ENCODE peak calls at places on chromosome 20, in six cellular contexts. C, K, V, N, A and F are unnamed samples.

GRCh38 chr20:3250091-3250504 is 11.1 kb upstream of the SLC4A11 start:
- DNase-seq in A (peak), N (no peak), C (no peak), K (no peak), V (no peak), F (no peak)

GRCh38 chr20:10591956-10592521 is 81.8 kb downstream of the JAG1 start:
- DNase-seq in A (no peak), N (peak), V (no peak), K (no peak), C (no peak), F (no peak)

GRCh38 chr20:42083280-42083679 is 465.1 kb upstream of the CHD6 start:
- DNase-seq in V (no peak), K (no peak), C (no peak), A (no peak), N (no peak), F (no peak)

GRCh38 chr20:50116368-50116999 is 3.5 kb upstream of the UBE2V1 start:
- DNase-seq in V (no peak), C (no peak), N (no peak), A (no peak), K (no peak), F (no peak)

GRCh38 chr20:31543966-31544598 is 29.8 kb downstream of the HM13 start:
- DNase-seq in N (peak), C (no peak), A (no peak), V (peak), K (peak), F (peak)

GRCh38 chr20:35004749-35005462 is 49.2 kb downstream of the MYH7B start:
- DNase-seq in A (no peak), N (no peak), K (no peak), C (no peak), V (no peak), F (no peak)

GRCh38 chr20:60060593-60060992 is 102.4 kb downstream of the CDH26 start:
- DNase-seq in A (no peak), V (no peak), C (peak), N (no peak), K (no peak), F (no peak)

GRCh38 chr20:24612799-24613775 is 143.7 kb downstream of the SYNDIG1 start:
- DNase-seq in K (no peak), N (no peak), A (no peak), V (no peak), C (no peak), F (no peak)

GRCh38 chr20:57977588-57977987 is 250.9 kb downstream of the ANKRD60 start:
- DNase-seq in V (no peak), A (no peak), N (no peak), K (no peak), C (no peak), F (no peak)

GRCh38 chr20:42875581-42875980 is 314.1 kb downstream of the PTPRT start:
- DNase-seq in C (no peak), V (no peak), N (no peak), K (no peak), A (no peak), F (no peak)

GRCh38 chr20:62777528-62777830 is 18.8 kb upstream of the MRGBP start:
- DNase-seq in K (no peak), N (no peak), A (no peak), C (no peak), V (no peak), F (no peak)

GRCh38 chr20:46702447-46703203 is 6.8 kb upstream of the SLC2A10 start:
- DNase-seq in C (no peak), N (no peak), V (no peak), K (no peak), A (no peak), F (no peak)

GRCh38 chr20:12570371-12570770 is 438.4 kb upstream of the SPTLC3 start:
- DNase-seq in K (no peak), C (no peak), A (peak), N (peak), V (no peak), F (no peak)

GRCh38 chr20:31923388-31924271 is 28.2 kb downstream of the PDRG1 start:
- DNase-seq in K (no peak), N (no peak), A (no peak), V (no peak), C (no peak), F (no peak)

GRCh38 chr20:51628533-51629398 is 86.2 kb upstream of the NFATC2 start:
- DNase-seq in A (no peak), C (no peak), N (peak), V (peak), K (no peak), F (peak)

GRCh38 chr20:58893355-58894151 is 41.0 kb downstream of the GNAS start:
- DNase-seq in A (no peak), N (no peak), K (no peak), C (no peak), V (no peak), F (no peak)

GRCh38 chr20:20821496-20822260 is 109.2 kb upstream of the RALGAPA2 start:
- DNase-seq in C (no peak), V (no peak), N (no peak), K (no peak), A (no peak), F (no peak)

GRCh38 chr20:63128367-63128766 is 87.6 kb downstream of the YTHDF1 start:
- DNase-seq in V (no peak), K (no peak), C (peak), A (no peak), N (no peak), F (no peak)

GRCh38 chr20:36355469-36356171 is 49.5 kb downstream of the DLGAP4 start:
- DNase-seq in N (no peak), C (no peak), V (no peak), K (no peak), A (no peak), F (no peak)

GRCh38 chr20:59785118-59785959 is 148.1 kb downstream of the SYCP2 start:
- DNase-seq in A (no peak), V (no peak), C (no peak), K (no peak), N (no peak), F (no peak)

GRCh38 chr20:21189761-21190523 is 64.1 kb downstream of the KIZ start:
- DNase-seq in K (no peak), N (no peak), C (no peak), V (no peak), A (peak), F (no peak)

GRCh38 chr20:986733-987355 is 15.3 kb downstream of the RSPO4 start:
- DNase-seq in C (no peak), V (no peak), A (no peak), N (peak), K (no peak), F (no peak)

GRCh38 chr20:5191829-5192569 is 65.2 kb downstream of the CDS2 start:
- DNase-seq in V (peak), C (no peak), A (peak), N (peak), K (peak), F (peak)

GRCh38 chr20:60255426-60255825 is 297.2 kb downstream of the CDH26 start:
- DNase-seq in N (no peak), A (no peak), K (no peak), C (no peak), V (no peak), F (no peak)

GRCh38 chr20:32982617-32983458 is 21.4 kb downstream of the SUN5 start:
- DNase-seq in A (no peak), V (no peak), C (peak), N (peak), K (no peak), F (no peak)

GRCh38 chr20:35621560-35621946 is 5.9 kb downstream of the SPAG4 start:
- DNase-seq in C (no peak), V (no peak), N (no peak), A (no peak), K (no peak), F (no peak)

GRCh38 chr20:44701116-44701865 is 13.9 kb upstream of the CCN5 start:
- DNase-seq in K (no peak), C (no peak), V (no peak), A (peak), N (peak), F (no peak)

GRCh38 chr20:13006825-13007224 is 1.9 kb upstream of the SPTLC3 start:
- DNase-seq in C (no peak), K (no peak), V (peak), N (peak), A (no peak), F (no peak)

GRCh38 chr20:3446779-3447178 is 24.0 kb upstream of the ATRN start:
- DNase-seq in N (peak), A (no peak), K (no peak), V (no peak), C (no peak), F (no peak)

GRCh38 chr20:4161447-4162251 is 146.3 kb upstream of the RNF24 start:
- DNase-seq in V (no peak), N (no peak), A (no peak), K (no peak), C (peak), F (no peak)

GRCh38 chr20:41116282-41116960 is 20.9 kb upstream of the PLCG1 start:
- DNase-seq in N (no peak), V (no peak), A (no peak), C (no peak), K (no peak), F (no peak)

GRCh38 chr20:53226788-53227187 is 254.6 kb downstream of the TSHZ2 start:
- DNase-seq in K (no peak), N (no peak), C (no peak), V (no peak), A (no peak), F (no peak)

GRCh38 chr20:24364464-24364863 is 105.0 kb upstream of the SYNDIG1 start:
- DNase-seq in K (no peak), C (no peak), A (no peak), V (no peak), N (no peak), F (no peak)

GRCh38 chr20:9578584-9578983 is 64.2 kb downstream of the LAMP5 start:
- DNase-seq in A (no peak), V (no peak), K (no peak), C (no peak), N (no peak), F (no peak)